ENCODE peak calls at places on chromosomes 4 and X, in six cellular contexts. O is breast epithelium; R is K562; L is effector memory CD4-positive, alpha-beta T cell; W is HCT116; A is uterus. Q is an unnamed sample.

GRCh38 chr4:41550308-41550707 is 12.4 kb downstream of the LIMCH1 start:
- DNase-seq in R (no peak), A (no peak), W (no peak), O (no peak), L (no peak), Q (no peak)

GRCh38 chrX:152445926-152446325 is 5.2 kb downstream of the GABRA3 start:
- DNase-seq in R (no peak), W (no peak), A (no peak), O (no peak), L (no peak), Q (no peak)

GRCh38 chr4:38715076-38715475 is 51.1 kb downstream of the KLF3 start:
- DNase-seq in A (no peak), W (no peak), O (no peak), L (no peak), R (no peak), Q (no peak)

GRCh38 chrX:121146059-121146628 is 98.7 kb downstream of the GLUD2 start:
- DNase-seq in O (no peak), A (no peak), W (no peak), L (no peak), R (peak; percentile 13), Q (no peak)

GRCh38 chrX:13864264-13864663 is 47.4 kb upstream of the GPM6B start:
- DNase-seq in A (no peak), W (no peak), O (no peak), L (no peak), R (no peak), Q (no peak)

GRCh38 chr4:188387134-188387791 is 248.0 kb downstream of the TRIML1 start:
- DNase-seq in L (no peak), R (no peak), W (no peak), A (no peak), O (no peak), Q (no peak)

GRCh38 chrX:21509912-21510311 is 135.7 kb downstream of the CNKSR2 start:
- DNase-seq in W (no peak), O (no peak), R (no peak), L (no peak), A (no peak), Q (no peak)

GRCh38 chr4:153651041-153651960 is 32.8 kb upstream of the TLR2 start:
- DNase-seq in R (no peak), A (no peak), W (no peak), L (peak; percentile 8), O (no peak), Q (peak; percentile 49)

GRCh38 chr4:150178161-150178560 is 99.9 kb downstream of the DCLK2 start:
- DNase-seq in L (no peak), W (no peak), R (no peak), O (no peak), A (no peak), Q (no peak)

GRCh38 chr4:151555151-151555945 is 146.4 kb downstream of the FHIP1A start:
- DNase-seq in W (no peak), L (no peak), R (no peak), O (no peak), A (no peak), Q (no peak)

GRCh38 chrX:118254611-118255010 is 91.3 kb upstream of the WDR44 start:
- DNase-seq in W (peak; percentile 18), R (peak; percentile 48), L (no peak), A (peak; percentile 53), O (no peak), Q (peak; percentile 49)

GRCh38 chr4:38223801-38224236 is 263.6 kb downstream of the PTTG2 start:
- DNase-seq in W (no peak), R (no peak), O (no peak), A (no peak), L (no peak), Q (no peak)

GRCh38 chr4:171812377-171813194 is 618 bp upstream of the GALNTL6 start:
- DNase-seq in R (peak; percentile 10), W (no peak), L (no peak), O (no peak), A (no peak), Q (no peak)

GRCh38 chr4:133208694-133209285 is 59.7 kb downstream of the PCDH10 start:
- DNase-seq in O (no peak), A (no peak), L (no peak), R (no peak), W (no peak), Q (no peak)

GRCh38 chrX:28058906-28059305 is 77.7 kb upstream of the DCAF8L1 start:
- DNase-seq in L (no peak), A (no peak), R (no peak), W (no peak), O (no peak), Q (no peak)

GRCh38 chrX:46376246-46376885 is 168.9 kb downstream of the ZNF674 start:
- DNase-seq in L (no peak), O (no peak), W (peak; percentile 56), A (peak; percentile 20), R (no peak), Q (no peak)

GRCh38 chr4:188781655-188782054 is 642.4 kb downstream of the TRIML1 start:
- DNase-seq in O (no peak), A (no peak), R (no peak), W (peak; percentile 21), L (no peak), Q (no peak)

GRCh38 chrX:150926304-150926703 is 27.8 kb upstream of the CD99L2 start:
- DNase-seq in A (no peak), W (no peak), L (no peak), R (no peak), O (no peak), Q (no peak)

GRCh38 chr4:102778720-102779119 is 18.0 kb upstream of the MANBA start:
- DNase-seq in A (no peak), R (no peak), W (no peak), O (no peak), L (no peak), Q (no peak)

GRCh38 chrX:39144323-39144722 is 343.1 kb downstream of the MID1IP1 start:
- DNase-seq in R (no peak), W (no peak), O (no peak), L (no peak), A (no peak), Q (no peak)

GRCh38 chrX:119687661-119688413 is 5.1 kb downstream of the SEPTIN6 start:
- DNase-seq in L (no peak), O (no peak), W (no peak), A (no peak), R (no peak), Q (no peak)

GRCh38 chr4:1674682-1675081 is 9.4 kb downstream of the FAM53A start:
- DNase-seq in R (no peak), W (no peak), L (no peak), O (no peak), A (no peak), Q (no peak)

GRCh38 chr4:67678612-67679011 is 22.3 kb downstream of the UBA6 start:
- DNase-seq in L (no peak), A (no peak), R (no peak), O (no peak), W (no peak), Q (no peak)
- H3K27me3 ChIP-seq in L (no peaks in the 10 kb centered on the region), A (no peaks in the 10 kb centered on the region), R (no peaks in the 10 kb centered on the region), O (no peaks in the 10 kb centered on the region), W (no peaks in the 10 kb centered on the region), Q (no peaks in the 10 kb centered on the region)

GRCh38 chr4:3305610-3306371 is 13.0 kb downstream of the RGS12 start:
- DNase-seq in W (no peak), A (peak; percentile 29), L (no peak), O (peak; percentile 6), R (no peak), Q (no peak)

GRCh38 chr4:3302786-3303444 is 10.1 kb downstream of the RGS12 start:
- DNase-seq in W (no peak), L (no peak), A (no peak), O (peak; percentile 30), R (no peak), Q (no peak)

GRCh38 chr4:3304831-3305609 is 12.2 kb downstream of the RGS12 start:
- DNase-seq in R (no peak), A (peak; percentile 49), O (peak; percentile 52), L (no peak), W (no peak), Q (peak; percentile 27)

GRCh38 chr4:3303445-3303824 is 10.6 kb downstream of the RGS12 start:
- DNase-seq in O (no peak), L (no peak), W (no peak), R (no peak), A (no peak), Q (peak; percentile 9)

DNA sequence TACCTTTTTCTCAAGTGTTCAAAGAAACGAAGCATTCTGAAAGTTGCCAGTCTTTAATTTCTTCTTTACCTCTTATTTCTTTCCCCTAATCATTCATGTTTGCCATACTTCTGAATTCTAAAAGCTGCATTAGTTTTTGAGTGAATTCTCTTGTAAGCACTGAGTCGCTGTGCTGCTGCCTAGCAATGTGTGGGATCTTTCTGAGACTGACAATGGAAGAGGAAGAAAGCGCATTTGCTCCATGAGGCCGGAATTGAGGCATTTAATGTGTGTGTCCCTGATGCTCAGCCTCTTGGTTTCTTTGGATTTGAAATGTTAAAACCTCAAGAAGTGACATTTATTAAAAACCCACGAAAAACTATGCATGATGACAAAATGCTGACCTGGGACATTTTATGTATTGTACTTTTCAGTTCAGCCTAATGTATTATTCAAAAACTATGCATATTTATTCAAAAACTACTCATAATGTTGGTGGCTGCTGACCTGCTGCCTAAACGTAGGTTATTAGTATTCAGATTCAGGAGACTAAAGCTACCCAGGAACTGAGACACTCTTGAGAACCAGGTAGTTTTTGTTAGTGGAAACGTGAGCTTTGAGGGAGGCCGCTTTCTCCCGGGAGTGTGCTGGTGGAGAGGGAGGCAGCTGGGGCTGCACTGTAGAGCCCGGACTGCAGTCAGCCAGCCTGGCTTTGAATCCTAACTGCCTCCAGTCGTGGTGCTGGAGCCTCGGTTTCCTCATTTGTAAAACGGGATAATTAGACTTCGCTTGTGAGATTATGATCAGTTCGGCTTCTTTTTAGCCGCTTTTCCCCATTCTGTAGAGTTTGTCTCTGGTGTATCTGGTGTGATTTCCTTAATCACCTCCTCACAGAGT is 11.3 kb downstream of the RGS12 start:
- DNase-seq in A (no peak), R (no peak), L (no peak), O (peak; percentile 36), W (no peak), Q (no peak)
- H3K27me3 ChIP-seq in A (no peaks in the 10 kb centered on the region), R (peaks cover 6% of the 10 kb centered on the region), L (no peaks in the 10 kb centered on the region), O (no peaks in the 10 kb centered on the region), W (no peaks in the 10 kb centered on the region), Q (no peaks in the 10 kb centered on the region)

DNA sequence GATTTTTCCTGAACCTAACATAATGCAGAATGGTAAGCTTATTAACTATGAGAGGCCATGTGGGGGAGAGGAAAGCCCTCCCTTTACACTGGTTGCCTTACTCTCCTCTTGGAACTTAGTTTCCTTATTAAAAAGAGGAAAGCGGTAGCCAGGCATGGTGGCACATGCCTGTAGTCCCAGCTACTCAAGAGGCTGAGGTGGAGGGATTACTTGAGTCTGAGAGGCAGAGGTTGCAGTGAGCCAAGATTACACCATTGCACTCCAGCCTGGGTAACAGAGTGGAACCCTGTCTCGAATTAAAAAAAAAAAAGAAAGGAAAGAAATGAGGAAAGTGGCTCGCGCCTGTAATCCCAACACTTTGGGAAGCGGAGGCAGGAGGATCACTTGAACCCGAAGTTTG is 2.0 kb downstream of the FAM47E start:
- DNase-seq in W (no peak), L (no peak), A (no peak), O (no peak), R (no peak), Q (no peak)
- H3K27me3 ChIP-seq in W (no peaks in the 10 kb centered on the region), L (peaks cover 36% of the 10 kb centered on the region), A (no peaks in the 10 kb centered on the region), O (no peaks in the 10 kb centered on the region), R (no peaks in the 10 kb centered on the region), Q (peaks cover 13% of the 10 kb centered on the region)

DNA sequence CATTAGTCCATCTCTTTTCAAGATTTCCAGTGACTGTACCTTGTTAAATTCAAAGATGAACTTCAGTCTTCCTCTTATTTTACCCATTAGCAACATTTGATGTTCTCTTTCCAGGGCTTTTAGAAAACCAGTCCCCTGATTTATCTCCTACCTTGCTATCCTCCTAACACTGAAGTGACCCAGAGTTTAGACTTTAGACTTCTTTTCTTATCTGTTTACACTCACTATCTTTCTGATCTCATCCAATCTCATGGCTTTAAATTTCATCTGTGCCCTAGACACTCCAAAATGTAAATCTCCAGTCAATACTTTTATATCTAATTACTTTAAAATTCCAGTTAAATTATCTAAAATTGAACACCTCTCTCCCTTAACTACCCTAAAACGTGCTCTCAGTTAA is 13.5 kb upstream of the CXXC4 start:
- DNase-seq in O (no peak), L (no peak), A (no peak), W (no peak), R (no peak), Q (no peak)
- H3K27me3 ChIP-seq in O (no peaks in the 10 kb centered on the region), L (no peaks in the 10 kb centered on the region), A (no peaks in the 10 kb centered on the region), W (no peaks in the 10 kb centered on the region), R (no peaks in the 10 kb centered on the region), Q (no peaks in the 10 kb centered on the region)

Q was measured in tibial nerve.